ENCODE peak calls at places on chromosomes 12 and 14, in five cellular contexts. One of them, this sample, is unnamed.

GRCh38 chr12:70277973-70278372 is 34.7 kb downstream of the CNOT2 start:
- DNase-seq in ELR: no peak
- DNase-seq in GM13977: no peak
- DNase-seq in brain pericyte: no peak
- DNase-seq in activated T-cell treated with anti-CD3 and anti-CD28 coated beads for 1 hour: no peak
- DNase-seq in this sample: no peak

GRCh38 chr12:870378-870777 is 79.1 kb downstream of the RAD52 start:
- DNase-seq in ELR: no peak
- DNase-seq in GM13977: peak
- DNase-seq in brain pericyte: no peak
- DNase-seq in activated T-cell treated with anti-CD3 and anti-CD28 coated beads for 1 hour: no peak
- DNase-seq in this sample: no peak

GRCh38 chr14:69637503-69638030 is 26.2 kb downstream of the SUSD6 start:
- DNase-seq in ELR: no peak
- DNase-seq in GM13977: no peak
- DNase-seq in brain pericyte: no peak
- DNase-seq in activated T-cell treated with anti-CD3 and anti-CD28 coated beads for 1 hour: no peak
- DNase-seq in this sample: no peak

GRCh38 chr12:24034894-24035293 is 85.4 kb upstream of the SOX5 start:
- DNase-seq in ELR: no peak
- DNase-seq in GM13977: no peak
- DNase-seq in brain pericyte: no peak
- DNase-seq in activated T-cell treated with anti-CD3 and anti-CD28 coated beads for 1 hour: no peak
- DNase-seq in this sample: no peak

GRCh38 chr14:50403433-50403832 is 6.8 kb upstream of the CDKL1 start:
- DNase-seq in ELR: peak
- DNase-seq in GM13977: no peak
- DNase-seq in brain pericyte: no peak
- DNase-seq in activated T-cell treated with anti-CD3 and anti-CD28 coated beads for 1 hour: no peak
- DNase-seq in this sample: no peak

GRCh38 chr14:92506230-92506629 is 7.4 kb upstream of the RIN3 start:
- DNase-seq in ELR: no peak
- DNase-seq in GM13977: no peak
- DNase-seq in brain pericyte: no peak
- DNase-seq in activated T-cell treated with anti-CD3 and anti-CD28 coated beads for 1 hour: no peak
- DNase-seq in this sample: no peak

GRCh38 chr12:25186788-25187397 is 8.1 kb downstream of the DNAI7 start:
- DNase-seq in ELR: peak
- DNase-seq in GM13977: peak
- DNase-seq in brain pericyte: no peak
- DNase-seq in activated T-cell treated with anti-CD3 and anti-CD28 coated beads for 1 hour: no peak
- DNase-seq in this sample: no peak

GRCh38 chr14:73713206-73713803 is 879 bp downstream of the PNMA1 start:
- DNase-seq in ELR: no peak
- DNase-seq in GM13977: peak
- DNase-seq in brain pericyte: no peak
- DNase-seq in activated T-cell treated with anti-CD3 and anti-CD28 coated beads for 1 hour: no peak
- DNase-seq in this sample: no peak

GRCh38 chr12:106387847-106388246 is 30.3 kb downstream of the POLR3B start:
- DNase-seq in ELR: no peak
- DNase-seq in GM13977: no peak
- DNase-seq in brain pericyte: no peak
- DNase-seq in activated T-cell treated with anti-CD3 and anti-CD28 coated beads for 1 hour: no peak
- DNase-seq in this sample: no peak

GRCh38 chr14:71328183-71328582 is 420.9 kb downstream of the PCNX1 start:
- DNase-seq in ELR: no peak
- DNase-seq in GM13977: peak
- DNase-seq in brain pericyte: no peak
- DNase-seq in activated T-cell treated with anti-CD3 and anti-CD28 coated beads for 1 hour: no peak
- DNase-seq in this sample: no peak

GRCh38 chr12:65656156-65656885 is 168.0 kb upstream of the HMGA2 start:
- DNase-seq in ELR: peak
- DNase-seq in GM13977: no peak
- DNase-seq in brain pericyte: no peak
- DNase-seq in activated T-cell treated with anti-CD3 and anti-CD28 coated beads for 1 hour: no peak
- DNase-seq in this sample: no peak

GRCh38 chr12:1093166-1093751 is 102.2 kb downstream of the ERC1 start:
- DNase-seq in ELR: peak
- DNase-seq in GM13977: peak
- DNase-seq in brain pericyte: peak
- DNase-seq in activated T-cell treated with anti-CD3 and anti-CD28 coated beads for 1 hour: no peak
- DNase-seq in this sample: no peak

GRCh38 chr14:75214558-75214957 is 38.1 kb upstream of the TMED10 start:
- DNase-seq in ELR: no peak
- DNase-seq in GM13977: no peak
- DNase-seq in brain pericyte: no peak
- DNase-seq in activated T-cell treated with anti-CD3 and anti-CD28 coated beads for 1 hour: no peak
- DNase-seq in this sample: no peak

GRCh38 chr14:69039287-69039628 is 60.2 kb upstream of the ACTN1 start:
- DNase-seq in ELR: peak
- DNase-seq in GM13977: no peak
- DNase-seq in brain pericyte: no peak
- DNase-seq in activated T-cell treated with anti-CD3 and anti-CD28 coated beads for 1 hour: no peak
- DNase-seq in this sample: no peak

GRCh38 chr12:115383668-115384067 is 699.7 kb upstream of the TBX3 start:
- DNase-seq in ELR: peak
- DNase-seq in GM13977: no peak
- DNase-seq in brain pericyte: no peak
- DNase-seq in activated T-cell treated with anti-CD3 and anti-CD28 coated beads for 1 hour: no peak
- DNase-seq in this sample: no peak

GRCh38 chr12:108332791-108333382 is 6.2 kb downstream of the CMKLR1 start:
- DNase-seq in ELR: peak
- DNase-seq in GM13977: no peak
- DNase-seq in brain pericyte: no peak
- DNase-seq in activated T-cell treated with anti-CD3 and anti-CD28 coated beads for 1 hour: no peak
- DNase-seq in this sample: no peak

GRCh38 chr12:28611115-28611435 is 420.8 kb downstream of the CCDC91 start:
- DNase-seq in ELR: peak
- DNase-seq in GM13977: no peak
- DNase-seq in brain pericyte: peak
- DNase-seq in activated T-cell treated with anti-CD3 and anti-CD28 coated beads for 1 hour: no peak
- DNase-seq in this sample: no peak

GRCh38 chr12:72380441-72380840 is 108.3 kb downstream of the TRHDE start:
- DNase-seq in ELR: no peak
- DNase-seq in GM13977: no peak
- DNase-seq in brain pericyte: no peak
- DNase-seq in activated T-cell treated with anti-CD3 and anti-CD28 coated beads for 1 hour: no peak
- DNase-seq in this sample: no peak

GRCh38 chr12:95919110-95919509 is 23.3 kb downstream of the CCDC38 start:
- DNase-seq in ELR: no peak
- DNase-seq in GM13977: no peak
- DNase-seq in brain pericyte: no peak
- DNase-seq in activated T-cell treated with anti-CD3 and anti-CD28 coated beads for 1 hour: no peak
- DNase-seq in this sample: no peak

GRCh38 chr12:53739285-53740129 is 12.3 kb upstream of the CALCOCO1 start:
- DNase-seq in ELR: no peak
- DNase-seq in GM13977: no peak
- DNase-seq in brain pericyte: no peak
- DNase-seq in activated T-cell treated with anti-CD3 and anti-CD28 coated beads for 1 hour: no peak
- DNase-seq in this sample: no peak

GRCh38 chr12:6996040-6996441 is 22.2 kb downstream of the LPCAT3 start:
- DNase-seq in ELR: peak
- DNase-seq in GM13977: no peak
- DNase-seq in brain pericyte: no peak
- DNase-seq in activated T-cell treated with anti-CD3 and anti-CD28 coated beads for 1 hour: no peak
- DNase-seq in this sample: no peak

GRCh38 chr12:76123301-76124212 is 39.1 kb upstream of the NAP1L1 start:
- DNase-seq in ELR: peak
- DNase-seq in GM13977: no peak
- DNase-seq in brain pericyte: no peak
- DNase-seq in activated T-cell treated with anti-CD3 and anti-CD28 coated beads for 1 hour: no peak
- DNase-seq in this sample: no peak

GRCh38 chr12:22684526-22685118 is 59.7 kb downstream of the ETNK1 start:
- DNase-seq in ELR: peak
- DNase-seq in GM13977: no peak
- DNase-seq in brain pericyte: no peak
- DNase-seq in activated T-cell treated with anti-CD3 and anti-CD28 coated beads for 1 hour: no peak
- DNase-seq in this sample: no peak

GRCh38 chr14:58690801-58691516 is 53.2 kb downstream of the DACT1 start:
- DNase-seq in ELR: no peak
- DNase-seq in GM13977: no peak
- DNase-seq in brain pericyte: no peak
- DNase-seq in activated T-cell treated with anti-CD3 and anti-CD28 coated beads for 1 hour: no peak
- DNase-seq in this sample: no peak

GRCh38 chr12:96258451-96258933 is 64.3 kb downstream of the ELK3 start:
- DNase-seq in ELR: no peak
- DNase-seq in GM13977: no peak
- DNase-seq in brain pericyte: peak
- DNase-seq in activated T-cell treated with anti-CD3 and anti-CD28 coated beads for 1 hour: no peak
- DNase-seq in this sample: no peak

GRCh38 chr12:6489449-6489848 is 3.6 kb downstream of the MRPL51 start:
- DNase-seq in ELR: no peak
- DNase-seq in GM13977: no peak
- DNase-seq in brain pericyte: no peak
- DNase-seq in activated T-cell treated with anti-CD3 and anti-CD28 coated beads for 1 hour: no peak
- DNase-seq in this sample: no peak

GRCh38 chr14:61152851-61153364 is 128.2 kb downstream of the TMEM30B start:
- DNase-seq in ELR: peak
- DNase-seq in GM13977: no peak
- DNase-seq in brain pericyte: no peak
- DNase-seq in activated T-cell treated with anti-CD3 and anti-CD28 coated beads for 1 hour: no peak
- DNase-seq in this sample: no peak

GRCh38 chr14:44795725-44796124 is 166.0 kb downstream of the KLHL28 start:
- DNase-seq in ELR: peak
- DNase-seq in GM13977: no peak
- DNase-seq in brain pericyte: no peak
- DNase-seq in activated T-cell treated with anti-CD3 and anti-CD28 coated beads for 1 hour: no peak
- DNase-seq in this sample: no peak

GRCh38 chr12:57846285-57846576 is 298 bp downstream of the CTDSP2 start:
- DNase-seq in ELR: no peak
- DNase-seq in GM13977: no peak
- DNase-seq in brain pericyte: no peak
- DNase-seq in activated T-cell treated with anti-CD3 and anti-CD28 coated beads for 1 hour: no peak
- DNase-seq in this sample: no peak

GRCh38 chr14:50964683-50965390 is 20.6 kb upstream of the PYGL start:
- DNase-seq in ELR: peak
- DNase-seq in GM13977: no peak
- DNase-seq in brain pericyte: peak
- DNase-seq in activated T-cell treated with anti-CD3 and anti-CD28 coated beads for 1 hour: no peak
- DNase-seq in this sample: no peak

GRCh38 chr12:4269279-4269991 is 4.1 kb upstream of the CCND2 start:
- DNase-seq in ELR: no peak
- DNase-seq in GM13977: peak
- DNase-seq in brain pericyte: no peak
- DNase-seq in activated T-cell treated with anti-CD3 and anti-CD28 coated beads for 1 hour: peak
- DNase-seq in this sample: peak

This sample was measured in activated T-helper 2 cell treated with anti-CD3 and anti-CD28 coated beads, Interferon-gamma antibody, Interleukin-2, Interleukin-4, amounts not matched to agents 10 μg/mL and 5 μg/mL and 100 μg/mL, durations not matched to agents 14 hours and 24 hours and 36 hours.